ENCODE peak calls at places on chromosome 17, in seven cellular contexts. W is breast epithelium, N is right lobe of liver, H is lung, E is A549, R is colonic mucosa, L is psoas muscle. I is an unnamed sample.
A peak's percentile ranks its signal among the peaks of the same experiment; 100 is the strongest.

GRCh38 chr17:55285340-55286301 is 20.9 kb downstream of the HLF start:
- DNase-seq in L (peak; percentile 88), E (no peak), R (peak; percentile 76), W (peak; percentile 87), N (peak; percentile 84), H (peak; percentile 91), I (peak; percentile 99)

GRCh38 chr17:33038740-33039139 is 47.1 kb downstream of the SPACA3 start:
- DNase-seq in R (peak; percentile 52), E (peak; percentile 57), H (no peak), L (peak; percentile 29), N (peak; percentile 35), W (no peak), I (peak; percentile 40)

GRCh38 chr17:9240659-9241370 is 219.5 kb downstream of the NTN1 start:
- DNase-seq in N (peak; percentile 60), L (peak; percentile 73), E (no peak), H (peak; percentile 59), R (peak; percentile 84), W (peak; percentile 75), I (peak; percentile 84)

GRCh38 chr17:147796-148740 is 10.7 kb downstream of the SCGB1C2 start:
- DNase-seq in H (no peak), E (no peak), W (peak; percentile 42), N (no peak), L (peak; percentile 8), R (no peak), I (peak; percentile 9)

GRCh38 chr17:55727275-55727674 is 4.6 kb upstream of the TMEM100 start:
- DNase-seq in E (no peak), R (no peak), H (no peak), W (no peak), N (no peak), L (no peak), I (no peak)

GRCh38 chr17:43713494-43714162 is 45.0 kb downstream of the SOST start:
- DNase-seq in E (peak; percentile 76), L (peak; percentile 32), R (peak; percentile 27), W (no peak), H (no peak), N (peak; percentile 38), I (no peak)

GRCh38 chr17:848402-848801 is 66.2 kb downstream of the MRM3 start:
- DNase-seq in W (no peak), H (no peak), L (no peak), E (no peak), R (no peak), N (no peak), I (no peak)

GRCh38 chr17:35448214-35448898 is at the start of gene SLFN13:
- DNase-seq in H (peak; percentile 79), L (peak; percentile 73), R (peak; percentile 80), E (peak; percentile 74), W (peak; percentile 78), N (peak; percentile 79), I (peak; percentile 54)

GRCh38 chr17:22695228-22695619 is 1002.9 kb downstream of the KCNJ18 start:
- DNase-seq in W (no peak), N (no peak), H (peak; percentile 23), E (no peak), L (no peak), R (no peak), I (no peak)

GRCh38 chr17:58085039-58085715 is 2.0 kb downstream of the DYNLL2 start:
- DNase-seq in L (no peak), N (no peak), E (no peak), W (no peak), H (no peak), R (no peak), I (no peak)

GRCh38 chr17:49715717-49716279 is 8.0 kb upstream of the SLC35B1 start:
- DNase-seq in R (no peak), W (no peak), H (no peak), E (no peak), L (no peak), N (no peak), I (no peak)

GRCh38 chr17:10620823-10621222 is 36.3 kb downstream of the MYH3 start:
- DNase-seq in E (no peak), W (no peak), N (peak; percentile 43), L (no peak), R (no peak), H (no peak), I (no peak)

GRCh38 chr17:75776399-75777242 is 8.0 kb upstream of the UNK start:
- DNase-seq in N (no peak), E (no peak), L (no peak), W (no peak), H (no peak), R (no peak), I (peak; percentile 23)

GRCh38 chr17:75777243-75777922 is 7.2 kb upstream of the UNK start:
- DNase-seq in R (no peak), E (no peak), L (no peak), W (no peak), H (no peak), N (no peak), I (no peak)

GRCh38 chr17:75779987-75780889 is 4.4 kb upstream of the UNK start:
- DNase-seq in E (no peak), W (no peak), H (no peak), L (no peak), R (no peak), N (no peak), I (no peak)

GRCh38 chr17:75779250-75779986 is 5.2 kb upstream of the UNK start:
- DNase-seq in N (peak; percentile 96), E (peak; percentile 100), W (peak; percentile 96), H (peak; percentile 97), L (peak; percentile 96), R (peak; percentile 97), I (peak; percentile 97)

DNA sequence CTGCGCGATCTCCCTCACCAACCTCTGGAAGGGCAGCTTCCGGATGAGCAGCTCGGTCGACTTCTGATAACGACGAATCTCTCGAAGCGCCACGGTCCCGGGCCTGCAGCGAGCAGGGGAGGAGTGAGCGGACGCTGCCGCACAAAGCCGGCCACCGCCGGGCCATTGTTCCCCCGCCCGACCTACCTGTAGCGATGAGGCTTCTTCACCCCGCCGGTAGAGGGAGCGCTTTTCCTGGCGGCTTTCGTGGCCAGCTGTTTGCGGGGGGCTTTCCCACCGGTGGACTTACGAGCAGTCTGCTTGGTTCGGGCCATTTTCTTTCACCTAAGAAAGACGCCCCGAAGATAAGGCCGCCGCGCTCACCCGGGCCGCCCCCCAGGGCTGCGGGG is 5.8 kb upstream of the UNK start:
- DNase-seq in E (peak; percentile 55), R (peak; percentile 78), H (no peak), W (no peak), N (no peak), L (no peak), I (no peak)
- TF ChIP-seq CTCF in E (peak; percentile 60), R (peak; percentile 60), H (peak; percentile 23), W (peak; percentile 47), N (peak; percentile 75), L (peak; percentile 61), I (no peak)

DNA sequence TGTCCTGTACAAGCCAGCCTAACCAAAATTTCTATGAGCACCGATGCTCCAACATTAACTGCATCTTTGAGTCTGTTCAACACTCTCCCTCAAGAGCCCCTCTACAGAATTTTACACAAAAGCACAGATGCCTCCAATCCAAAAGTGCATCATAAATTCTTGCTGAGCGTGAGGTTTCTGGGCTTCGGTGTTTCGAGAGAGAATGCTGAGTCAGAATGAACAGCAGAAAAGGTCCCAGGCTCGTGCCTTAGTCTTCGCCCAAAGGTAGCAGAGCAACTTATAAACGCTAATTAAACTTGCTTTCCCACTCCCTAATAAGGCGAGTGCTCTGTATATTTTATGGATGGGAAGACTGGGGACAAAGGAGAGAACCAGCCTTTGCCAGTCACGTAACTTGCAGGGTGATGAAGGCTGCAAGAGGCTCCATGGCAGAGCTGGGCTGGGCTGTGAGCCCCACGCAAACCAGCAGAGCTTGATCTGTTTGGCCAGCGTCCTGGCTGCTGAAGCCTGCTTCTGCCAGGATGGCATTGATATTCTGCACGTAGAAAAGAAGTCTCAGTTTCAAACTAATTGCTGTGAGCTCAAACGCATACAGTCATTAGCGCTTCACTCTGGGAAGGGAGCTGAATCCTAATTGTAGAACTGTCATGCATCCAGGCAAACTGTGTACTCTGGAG is 138.5 kb downstream of the DNAH9 start:
- DNase-seq in W (no peak), H (no peak), R (no peak), N (no peak), L (no peak), E (no peak), I (no peak)
- H3K27ac ChIP-seq in W (no peak overlapping the region), H (no peak overlapping the region), R (no peak overlapping the region), N (no peak overlapping the region), L (no peak overlapping the region), E (no peak overlapping the region), I (no peak overlapping the region)

DNA sequence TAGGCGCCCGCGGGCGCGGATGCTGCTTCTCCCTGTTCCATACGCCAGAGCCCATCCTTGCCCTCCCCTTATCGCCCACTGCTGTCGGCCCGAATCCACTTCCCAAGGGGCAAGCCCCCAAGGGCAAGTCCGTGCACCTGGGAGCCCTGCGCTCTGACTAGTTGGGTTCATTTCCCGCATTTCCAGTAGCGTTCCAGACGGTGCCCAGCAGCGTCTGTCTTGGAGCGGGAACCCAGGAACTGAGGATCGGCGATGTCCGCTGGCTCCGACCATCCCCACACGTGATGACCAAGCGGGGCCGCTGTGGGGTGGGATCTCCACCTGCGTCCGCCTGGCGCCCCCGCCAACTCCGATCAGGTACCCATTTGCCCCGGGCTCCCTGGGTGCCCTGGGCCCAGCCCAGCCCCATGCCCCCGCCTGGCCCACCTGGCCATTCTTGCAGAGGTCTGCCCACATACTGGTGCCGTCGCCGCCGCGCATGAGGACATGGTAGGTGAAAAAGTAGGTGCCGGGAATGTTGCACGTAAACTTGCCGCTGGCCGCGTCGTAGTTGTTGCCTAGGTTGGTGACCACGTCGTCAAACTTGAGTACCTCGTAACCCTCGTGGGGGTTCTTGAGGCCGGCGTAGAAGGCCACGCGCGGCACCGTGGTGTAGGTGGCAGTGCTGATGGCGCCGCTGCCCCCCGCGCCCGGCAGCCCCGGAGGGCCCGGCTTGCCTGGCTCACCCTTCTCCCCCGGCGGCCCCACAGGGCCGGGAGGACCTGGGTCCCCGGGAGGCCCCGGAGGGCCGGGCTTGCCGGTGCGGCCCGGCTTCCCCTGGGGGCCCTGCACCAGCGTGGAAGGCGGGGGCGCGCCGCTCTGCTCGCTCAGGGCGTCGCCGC is 837 bp downstream of the C1QL1 start:
- DNase-seq in N (no peak), H (no peak), R (no peak), W (no peak), L (no peak), E (no peak), I (no peak)
- TF ChIP-seq CTCF in N (no peak), H (no peak), R (no peak), W (no peak), L (no peak), E (no peak), I (no peak)

DNA sequence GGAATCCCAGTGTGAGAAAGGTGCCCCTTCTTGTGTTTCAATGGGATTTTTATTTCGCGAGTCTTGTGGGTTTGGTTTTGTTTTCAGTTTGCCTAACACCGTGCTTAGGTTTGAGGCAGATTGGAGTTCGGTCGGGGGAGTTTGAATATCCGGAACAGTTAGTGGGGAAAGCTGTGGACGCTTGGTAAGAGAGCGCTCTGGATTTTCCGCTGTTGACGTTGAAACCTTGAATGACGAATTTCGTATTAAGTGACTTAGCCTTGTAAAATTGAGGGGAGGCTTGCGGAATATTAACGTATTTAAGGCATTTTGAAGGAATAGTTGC is 567 bp downstream of the UBB start:
- DNase-seq in L (no peak), W (no peak), H (no peak), N (no peak), E (no peak), R (no peak), I (no peak)
- H3K27ac ChIP-seq in L (peak overlapping the region; percentile 99), W (peak overlapping the region; percentile 89), H (peak overlapping the region; percentile 82), N (peak overlapping the region; percentile 97), E (peak overlapping the region; percentile 91), R (peak overlapping the region; percentile 95), I (peak overlapping the region; percentile 92)

GRCh38 chr17:69067274-69068047 is 6.7 kb upstream of the ABCA9 start:
- DNase-seq in W (no peak), E (no peak), N (no peak), H (no peak), L (no peak), R (no peak), I (no peak)
- TF ChIP-seq CTCF in W (no peak), E (no peak), N (peak; percentile 4), H (no peak), L (no peak), R (no peak), I (no peak)

GRCh38 chr17:73340093-73340596 is 28.3 kb upstream of the CDC42EP4 start:
- DNase-seq in E (peak; percentile 99), H (peak; percentile 62), R (no peak), L (peak; percentile 48), N (no peak), W (no peak), I (peak; percentile 67)
- H3K27ac ChIP-seq in E (peak overlapping the region; percentile 93), H (peak overlapping the region; percentile 54), R (peak overlapping the region; percentile 23), L (peak overlapping the region; percentile 53), N (no peak overlapping the region), W (peak overlapping the region; percentile 87), I (peak overlapping the region; percentile 89)